ENCODE peak calls at places on chromosomes 4 and X, in six cellular contexts. Y is endothelial cell of umbilical vein, V is A549, C is HepG2, U is K562, A is GM12878. H is an unnamed sample.

GRCh38 chr4:176927664-176928063 is 134.9 kb upstream of the VEGFC start:
- DNase-seq in U (no peak), Y (peak; percentile 24), V (no peak), A (no peak), C (no peak), H (no peak)

GRCh38 chr4:8282742-8283141 is 13.2 kb downstream of the HTRA3 start:
- DNase-seq in C (no peak), Y (no peak), A (no peak), V (no peak), U (no peak), H (no peak)

GRCh38 chr4:95833652-95834276 is 6.1 kb upstream of the PDHA2 start:
- DNase-seq in Y (no peak), A (no peak), V (no peak), C (no peak), U (no peak), H (no peak)

GRCh38 chrX:71067079-71067478 is 1.1 kb downstream of the SNX12 start:
- DNase-seq in Y (no peak), V (no peak), U (no peak), A (no peak), C (no peak), H (no peak)

GRCh38 chrX:78455901-78456300 is 128.5 kb upstream of the CYSLTR1 start:
- DNase-seq in A (no peak), V (no peak), U (no peak), C (no peak), Y (no peak), H (no peak)

GRCh38 chr4:145734576-145735329 is 54.8 kb downstream of the C4orf51 start:
- DNase-seq in V (peak; percentile 45), U (no peak), A (peak; percentile 27), C (peak; percentile 36), Y (peak; percentile 94), H (no peak)

GRCh38 chrX:136710324-136710951 is 62.5 kb downstream of the CD40LG start:
- DNase-seq in A (no peak), V (no peak), C (no peak), Y (peak; percentile 1), U (no peak), H (no peak)

GRCh38 chr4:139015948-139016451 is 419 bp downstream of the NOCT start:
- DNase-seq in C (peak; percentile 12), Y (peak; percentile 50), U (peak; percentile 56), A (no peak), V (no peak), H (peak; percentile 60)

GRCh38 chrX:101759000-101759399 is 99.3 kb upstream of the ARMCX2 start:
- DNase-seq in Y (peak; percentile 69), C (peak; percentile 2), V (peak; percentile 1), U (peak; percentile 5), A (no peak), H (peak; percentile 27)

GRCh38 chr4:78954048-78954666 is 14.9 kb upstream of the PAQR3 start:
- DNase-seq in C (peak; percentile 9), Y (peak; percentile 22), U (peak; percentile 36), A (no peak), V (no peak), H (peak; percentile 57)

GRCh38 chr4:26789208-26789607 is 71.4 kb upstream of the STIM2 start:
- DNase-seq in A (no peak), Y (no peak), V (no peak), C (no peak), U (no peak), H (peak; percentile 45)

GRCh38 chr4:8101213-8101781 is 57.3 kb downstream of the ABLIM2 start:
- DNase-seq in U (no peak), V (no peak), C (peak; percentile 15), A (no peak), Y (no peak), H (no peak)

GRCh38 chr4:125833-126232 is 1.5 kb downstream of the ZNF718 start:
- DNase-seq in U (no peak), A (no peak), V (no peak), Y (no peak), C (no peak), H (peak; percentile 28)

GRCh38 chrX:115892056-115892708 is 278.4 kb upstream of the AGTR2 start:
- DNase-seq in C (peak; percentile 24), V (no peak), A (no peak), Y (no peak), U (no peak), H (no peak)

GRCh38 chr4:128228021-128228571 is 59.5 kb downstream of the PGRMC2 start:
- DNase-seq in Y (no peak), C (no peak), V (no peak), A (no peak), U (no peak), H (no peak)

GRCh38 chr4:168854216-168854921 is 155.7 kb downstream of the CBR4 start:
- DNase-seq in C (no peak), A (no peak), U (no peak), V (no peak), Y (no peak), H (no peak)

GRCh38 chr4:9773464-9773863 is 8.0 kb upstream of the DRD5 start:
- DNase-seq in Y (no peak), V (no peak), A (no peak), C (no peak), U (no peak), H (no peak)

DNA sequence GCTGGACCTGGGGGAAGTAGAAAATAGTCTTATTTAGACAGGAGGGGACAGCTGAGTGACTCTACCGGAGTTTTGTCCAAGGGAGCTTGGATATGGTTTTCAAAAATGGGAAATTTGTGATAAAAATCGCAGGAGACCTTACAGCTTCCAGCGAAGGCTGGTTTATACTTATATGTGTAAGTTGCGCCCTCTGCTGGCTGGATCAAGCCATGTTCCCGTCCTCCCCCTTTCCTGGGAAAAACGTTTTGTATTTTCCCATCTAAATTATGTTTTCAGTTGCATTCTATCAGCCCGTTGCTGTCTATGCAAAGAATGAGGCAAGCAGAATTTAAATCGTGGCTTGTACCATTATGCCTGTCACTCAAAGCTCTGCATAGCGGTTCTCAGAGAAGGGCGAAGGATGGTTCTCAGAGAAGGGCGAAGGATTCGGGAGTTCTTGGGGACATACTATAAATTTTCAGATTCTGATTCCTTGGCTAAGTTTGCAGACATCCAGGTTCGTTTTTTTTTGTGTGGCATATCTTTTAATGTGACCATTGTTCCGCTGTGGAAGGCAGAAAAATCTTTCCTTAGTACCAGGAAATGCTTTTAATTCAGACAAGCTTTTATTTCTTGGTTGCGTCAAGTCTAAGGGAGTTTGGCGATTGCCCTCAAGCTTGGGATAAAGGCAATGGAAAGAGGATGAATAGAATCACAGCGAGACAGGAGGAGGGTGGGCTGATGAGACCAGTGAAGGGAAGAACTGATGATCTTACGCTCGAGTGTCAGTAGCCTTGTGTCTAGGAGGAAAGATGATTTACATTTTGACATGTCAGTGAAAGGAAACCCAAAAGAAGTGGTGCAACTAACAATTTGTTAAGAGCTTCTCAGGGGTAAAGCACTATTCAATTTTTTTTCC is 128.5 kb upstream of the ARX start:
- DNase-seq in V (peak; percentile 4), U (peak; percentile 23), C (peak; percentile 10), A (no peak), Y (peak; percentile 43), H (peak; percentile 52)
- H3K4me3 ChIP-seq in V (no peak overlapping the region), U (no peak overlapping the region), C (no peak overlapping the region), A (no peak overlapping the region), Y (no peak overlapping the region), H (no peak overlapping the region)

DNA sequence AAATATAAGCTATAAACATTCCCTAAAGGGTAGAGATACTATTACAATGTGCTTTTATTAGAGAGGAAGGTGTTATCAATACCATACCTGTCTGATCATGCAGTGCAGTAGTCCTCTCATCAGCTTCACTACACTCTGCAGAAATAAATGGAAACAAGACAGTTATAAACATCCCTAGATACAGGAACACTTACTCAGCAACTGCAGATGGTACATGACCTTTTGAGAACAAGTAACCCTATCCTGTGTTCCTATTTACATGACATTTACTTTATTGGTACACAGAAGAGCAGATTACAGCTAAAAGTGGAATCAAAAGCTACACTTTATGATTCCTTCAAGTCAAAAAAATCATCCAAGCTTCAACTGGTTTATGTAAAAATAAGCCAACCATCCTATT is 9.0 kb downstream of the PHKA1 start:
- DNase-seq in V (no peak), U (no peak), A (no peak), C (no peak), Y (no peak), H (no peak)
- TF ChIP-seq MYC in V (no peak), U (no peak), A (no peak), C (no peak), Y (no peak), H (no peak)

DNA sequence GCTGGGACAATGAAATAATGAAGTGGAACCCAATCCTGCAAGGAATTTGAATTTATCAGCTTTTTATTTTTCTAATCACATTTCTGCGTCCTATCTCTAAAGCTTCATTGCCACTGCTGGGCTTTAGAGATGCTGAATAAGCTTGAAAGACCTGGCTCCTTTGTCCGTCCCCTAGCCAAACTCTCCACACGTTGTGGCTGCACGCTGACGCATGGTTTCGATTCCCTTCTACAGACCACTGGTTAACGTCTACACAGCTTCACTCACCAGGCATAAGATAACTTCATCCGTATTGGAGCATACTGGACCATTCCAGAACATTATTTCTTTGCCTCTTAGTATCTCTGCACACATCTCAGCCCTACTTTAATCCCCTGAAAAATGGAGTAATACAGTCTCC is 31.2 kb downstream of the SPANXN3 start:
- DNase-seq in Y (no peak), V (no peak), C (no peak), A (no peak), U (no peak), H (no peak)
- H3K4me3 ChIP-seq in Y (no peak overlapping the region), V (no peak overlapping the region), C (no peak overlapping the region), A (no peak overlapping the region), U (no peak overlapping the region), H (no peak overlapping the region)

GRCh38 chr4:182918044-182918607 is 940 bp upstream of the DCTD start:
- DNase-seq in C (no peak), Y (no peak), U (no peak), V (no peak), A (peak; percentile 65), H (no peak)
- TF ChIP-seq MYC in C (no peak), Y (no peak), U (no peak), V (no peak), A (no peak), H (no peak)

DNA sequence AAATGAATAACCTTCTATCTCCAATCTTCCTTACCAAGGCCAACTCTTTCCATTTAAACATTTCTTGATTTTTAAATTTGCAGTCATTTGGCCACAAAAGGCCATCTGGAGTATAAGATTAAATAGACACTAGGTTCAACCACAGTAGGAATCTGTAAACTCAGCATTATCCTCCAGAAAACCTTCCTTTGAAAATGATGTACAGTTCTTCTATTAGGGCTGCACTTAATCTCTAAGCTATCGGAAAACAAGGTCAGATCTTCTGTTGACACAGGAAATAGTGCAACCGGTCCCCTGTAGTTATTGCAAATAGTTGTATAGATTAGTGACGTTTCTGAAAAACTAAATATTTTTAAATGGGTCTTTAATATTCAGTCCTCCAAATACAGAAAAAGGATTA is 359.0 kb upstream of the ATOH1 start:
- DNase-seq in A (no peak), U (no peak), C (peak; percentile 19), Y (no peak), V (no peak), H (no peak)
- H3K4me3 ChIP-seq in A (no peak overlapping the region), U (no peak overlapping the region), C (no peak overlapping the region), Y (no peak overlapping the region), V (no peak overlapping the region), H (no peak overlapping the region)

DNA sequence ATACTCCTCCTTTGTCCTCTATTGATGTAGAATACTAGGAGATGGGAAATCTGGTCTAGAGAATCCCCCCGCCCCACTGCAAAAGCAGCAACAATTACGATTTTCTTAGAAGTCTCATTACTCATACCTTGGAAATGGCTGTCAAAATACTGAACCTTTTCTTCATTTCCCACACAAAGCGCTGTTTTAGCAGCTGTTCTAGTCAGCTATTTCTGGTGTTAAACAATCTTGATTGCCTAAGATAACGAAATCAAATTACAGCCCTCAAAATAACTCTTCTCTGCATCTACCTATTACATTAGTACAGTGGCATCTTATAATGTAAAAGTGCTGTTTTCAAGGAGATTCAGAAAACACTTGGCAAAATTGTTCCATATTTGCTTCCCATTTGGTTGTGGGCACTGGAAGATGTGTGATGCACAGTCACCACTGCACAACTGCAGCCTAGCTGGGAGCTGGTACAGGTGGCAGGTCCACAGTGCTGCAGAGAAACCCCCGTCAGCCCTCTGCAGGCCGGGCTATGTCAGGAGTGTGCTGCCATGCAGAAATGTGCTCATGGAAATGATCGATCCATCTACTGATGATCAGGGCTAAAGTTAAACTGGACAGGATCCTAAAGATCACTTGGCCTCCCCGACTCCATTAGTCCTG is 50.4 kb downstream of the TBC1D9 start:
- DNase-seq in V (no peak), A (no peak), U (no peak), C (no peak), Y (peak; percentile 62), H (no peak)
- TF ChIP-seq MYC in V (no peak), A (no peak), U (no peak), C (no peak), Y (no peak), H (no peak)